ENCODE peak calls at places on chromosomes 12 and 14, in six cellular contexts. J is ovary, W is lower lobe of right lung, F is astrocyte of the spinal cord, N is GM23338, M is nephron progenitor cell. G is an unnamed sample.
A peak's percentile ranks its signal among the peaks of the same experiment; 100 is the strongest.

GRCh38 chr14:83133986-83134664 is 1600.5 kb upstream of the SEL1L start:
- DNase-seq in J (no peak), W (no peak), F (no peak), N (no peak), M (no peak), G (no peak)

GRCh38 chr12:10957741-10958140 is 18.7 kb upstream of the TAS2R14 start:
- DNase-seq in J (no peak), W (no peak), F (peak; percentile 33), N (no peak), M (no peak), G (no peak)

GRCh38 chr12:125015680-125016310 is 22.4 kb downstream of the BRI3BP start:
- DNase-seq in J (no peak), W (no peak), F (peak; percentile 17), N (no peak), M (no peak), G (no peak)

GRCh38 chr12:499837-500458 is 40.2 kb downstream of the B4GALNT3 start:
- DNase-seq in J (no peak), W (no peak), F (no peak), N (no peak), M (no peak), G (no peak)

GRCh38 chr14:72793154-72793725 is 100.7 kb downstream of the DPF3 start:
- DNase-seq in J (no peak), W (no peak), F (no peak), N (no peak), M (no peak), G (no peak)

GRCh38 chr14:77593501-77593911 is 22.9 kb downstream of the SPTLC2 start:
- DNase-seq in J (no peak), W (no peak), F (peak; percentile 45), N (no peak), M (no peak), G (no peak)

GRCh38 chr14:101761032-101761880 is at the start of gene PPP2R5C:
- DNase-seq in J (peak; percentile 94), W (peak; percentile 95), F (peak; percentile 86), N (peak; percentile 92), M (peak; percentile 94), G (peak; percentile 87)

GRCh38 chr14:86296173-86296572 is 766.2 kb downstream of the FLRT2 start:
- DNase-seq in J (no peak), W (no peak), F (peak; percentile 2), N (no peak), M (no peak), G (peak; percentile 47)

GRCh38 chr12:58313091-58313855 is 371.9 kb downstream of the ATP23 start:
- DNase-seq in J (no peak), W (no peak), F (peak; percentile 89), N (no peak), M (no peak), G (peak; percentile 30)

GRCh38 chr12:14803830-14804160 is 325 bp downstream of the C12orf60 start:
- DNase-seq in J (no peak), W (no peak), F (no peak), N (no peak), M (no peak), G (no peak)

GRCh38 chr12:52832960-52833905 is 878 bp downstream of the KRT79 start:
- DNase-seq in J (no peak), W (no peak), F (no peak), N (no peak), M (no peak), G (no peak)

GRCh38 chr12:115880238-115880637 is 397.3 kb downstream of the MED13L start:
- DNase-seq in J (no peak), W (no peak), F (no peak), N (no peak), M (no peak), G (no peak)

GRCh38 chr12:57732270-57732669 is 6.3 kb downstream of the AGAP2 start:
- DNase-seq in J (no peak), W (no peak), F (no peak), N (no peak), M (no peak), G (no peak)

GRCh38 chr14:104979758-104980591 is 1.8 kb upstream of the AHNAK2 start:
- DNase-seq in J (peak; percentile 35), W (peak; percentile 74), F (peak; percentile 58), N (no peak), M (no peak), G (peak; percentile 90)

GRCh38 chr12:26195250-26195640 is at the start of gene SSPN:
- DNase-seq in J (peak; percentile 85), W (peak; percentile 64), F (peak; percentile 82), N (peak; percentile 61), M (peak; percentile 63), G (no peak)

GRCh38 chr12:4421590-4422031 is 24.0 kb downstream of the FGF6 start:
- DNase-seq in J (no peak), W (no peak), F (peak; percentile 43), N (peak; percentile 89), M (peak; percentile 51), G (peak; percentile 64)

GRCh38 chr14:37668646-37669045 is 73.2 kb downstream of the TTC6 start:
- DNase-seq in J (no peak), W (no peak), F (peak; percentile 14), N (no peak), M (no peak), G (peak; percentile 16)

GRCh38 chr12:111398530-111398929 is 7.2 kb upstream of the SH2B3 start:
- DNase-seq in J (no peak), W (no peak), F (no peak), N (no peak), M (no peak), G (no peak)

GRCh38 chr12:113242018-113242418 is 20.8 kb downstream of the TPCN1 start:
- DNase-seq in J (peak; percentile 21), W (peak; percentile 80), F (no peak), N (no peak), M (no peak), G (peak; percentile 95)

DNA sequence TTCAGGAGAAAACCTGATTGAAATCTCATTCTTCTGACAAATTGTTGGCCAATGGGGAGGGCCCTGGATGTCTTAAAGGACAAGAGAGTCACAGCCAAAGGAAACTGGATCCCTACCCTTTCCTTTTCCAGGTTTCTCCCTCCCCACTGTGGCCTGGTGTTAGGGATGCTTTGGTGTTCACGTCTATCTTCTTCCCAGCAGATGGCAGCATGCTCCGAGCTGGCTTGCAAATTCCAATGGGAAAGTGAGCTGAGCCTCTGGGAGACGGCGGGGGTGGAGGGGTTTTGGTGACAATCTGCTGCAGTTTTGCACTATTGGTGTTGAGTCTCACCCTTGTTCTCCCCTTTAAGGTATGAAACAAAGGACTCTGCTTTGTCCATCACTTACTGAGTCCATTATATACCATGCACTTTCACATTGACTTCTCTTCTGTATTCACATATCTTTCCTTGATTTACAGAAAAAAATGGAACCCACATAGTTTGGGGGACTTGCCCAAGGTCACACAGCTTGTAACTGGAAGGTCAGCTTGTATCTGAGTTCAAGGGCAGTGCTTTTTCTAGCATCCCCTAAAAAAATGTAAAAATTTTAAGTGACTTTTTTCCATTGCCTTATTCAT is 39.3 kb downstream of the CCDC177 start:
- DNase-seq in J (no peak), W (no peak), F (peak; percentile 32), N (peak; percentile 89), M (peak; percentile 67), G (peak; percentile 72)
- TF ChIP-seq CTCF in J (no peak), W (peak; percentile 60), F (peak; percentile 87), N (peak; percentile 93), M (peak; percentile 55), G (peak; percentile 69)

DNA sequence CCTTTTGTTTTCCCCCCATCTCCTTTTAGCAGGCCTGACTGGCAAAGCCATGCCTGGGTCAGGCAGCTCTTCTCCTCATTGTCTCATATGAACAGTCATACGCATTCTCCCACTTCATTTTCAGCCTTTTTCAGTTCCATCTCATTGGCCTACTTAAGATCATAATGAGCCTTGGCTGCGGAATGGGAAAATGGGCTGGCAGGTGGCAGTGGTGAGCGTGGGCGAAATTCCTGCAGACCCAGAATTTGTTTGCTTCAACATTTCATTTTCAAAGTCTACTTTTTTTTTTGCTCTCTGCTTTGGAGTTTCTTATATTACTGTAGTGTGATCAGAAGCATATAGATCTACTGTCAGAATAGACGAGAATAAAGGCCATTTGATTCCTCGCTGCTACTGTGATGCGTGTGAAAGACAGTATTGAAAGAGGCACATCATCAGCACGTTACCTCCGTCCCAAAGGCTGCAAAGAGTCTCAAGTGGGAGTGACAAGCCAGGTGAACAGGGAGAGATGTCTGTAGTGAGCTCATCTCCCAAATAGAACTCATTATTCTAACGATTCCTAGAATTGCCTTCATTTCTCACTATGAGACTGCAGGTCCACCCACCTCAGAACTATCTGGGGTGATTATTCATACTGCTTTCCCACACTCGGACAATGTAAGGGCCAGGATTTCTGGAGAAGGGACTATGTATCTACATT is 73.7 kb downstream of the TBK1 start:
- DNase-seq in J (no peak), W (no peak), F (no peak), N (peak; percentile 33), M (no peak), G (no peak)
- TF ChIP-seq CTCF in J (no peak), W (no peak), F (no peak), N (peak; percentile 44), M (no peak), G (no peak)

GRCh38 chr14:78897443-78897842 is 727.3 kb downstream of the NRXN3 start:
- DNase-seq in J (no peak), W (no peak), F (no peak), N (no peak), M (no peak), G (no peak)

GRCh38 chr14:78904094-78904493 is 733.9 kb downstream of the NRXN3 start:
- DNase-seq in J (no peak), W (no peak), F (no peak), N (no peak), M (no peak), G (no peak)

DNA sequence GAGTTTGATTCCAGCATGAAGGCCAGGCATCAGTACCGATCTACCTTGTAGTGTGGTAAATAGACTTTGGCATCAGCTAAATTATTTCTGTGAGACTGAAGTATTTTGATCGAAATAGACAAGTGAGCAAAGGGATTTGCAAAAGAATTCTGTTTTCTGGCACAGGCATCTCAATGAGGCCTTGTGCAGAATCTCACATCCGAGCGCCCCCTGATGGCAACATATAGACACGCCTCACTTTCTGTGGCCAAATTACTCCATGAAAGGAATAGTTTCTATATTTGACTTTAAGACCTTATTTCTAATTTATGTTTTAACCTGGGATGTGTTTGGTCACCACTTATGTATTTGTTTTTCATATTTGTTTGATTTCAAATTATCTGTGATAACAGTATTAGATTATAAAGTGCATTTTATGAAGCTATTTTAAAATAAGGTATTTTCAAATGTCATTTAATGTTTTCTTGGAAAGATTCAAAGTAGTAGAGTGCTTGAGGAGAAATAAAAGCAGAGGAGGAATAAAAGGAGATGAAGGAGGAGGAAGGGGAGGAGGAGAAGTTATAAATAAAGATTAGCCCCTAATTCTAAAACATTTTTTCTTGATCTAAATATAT is 731.9 kb downstream of the NRXN3 start:
- DNase-seq in J (no peak), W (no peak), F (peak; percentile 22), N (peak; percentile 68), M (peak; percentile 66), G (peak; percentile 58)
- TF ChIP-seq CTCF in J (no peak), W (peak; percentile 32), F (peak; percentile 76), N (peak; percentile 73), M (peak; percentile 85), G (peak; percentile 47)

DNA sequence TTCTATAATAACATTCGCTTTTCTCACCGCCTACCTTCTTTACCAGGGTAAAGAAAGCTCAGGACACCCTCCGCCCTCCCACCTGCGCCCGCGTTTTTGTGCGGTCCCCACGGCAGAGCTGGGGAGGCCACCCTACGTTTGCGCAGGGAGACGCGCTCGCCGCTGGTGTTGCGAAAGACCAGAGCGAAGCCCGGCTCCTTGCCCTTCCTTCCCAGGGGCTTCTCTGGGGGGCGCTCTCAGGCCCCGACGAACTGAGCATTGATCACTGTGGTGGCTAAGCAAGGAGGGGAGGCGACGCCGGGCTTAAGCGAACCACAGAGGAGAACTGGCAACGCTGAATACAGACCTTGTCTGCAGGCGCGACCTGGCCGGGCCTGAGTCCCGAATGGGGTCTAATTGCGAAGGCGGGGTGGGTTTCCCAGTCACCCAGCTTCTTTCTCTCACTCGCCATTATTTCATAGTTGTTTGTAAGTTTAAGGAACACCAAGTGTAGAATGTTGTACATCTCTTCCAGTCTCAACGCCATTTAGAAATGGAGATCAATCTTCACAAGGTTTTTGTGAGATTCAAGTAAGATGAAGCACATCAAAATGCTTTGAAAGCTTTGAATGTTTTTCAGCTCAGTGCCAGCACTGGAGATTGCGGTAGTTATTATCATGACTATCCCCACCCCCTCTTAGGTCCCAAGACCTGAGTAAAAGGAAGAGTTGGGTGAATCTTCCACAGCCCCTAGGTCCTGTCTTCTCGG is 1.7 kb upstream of the NKX2-1 start:
- DNase-seq in J (no peak), W (peak; percentile 68), F (no peak), N (peak; percentile 79), M (peak; percentile 25), G (no peak)
- TF ChIP-seq CTCF in J (no peak), W (no peak), F (no peak), N (peak; percentile 55), M (no peak), G (no peak)